ENCODE peak calls at places on chromosomes 13 and 19, in six cellular contexts. O is tibial nerve, X is GM12892, M is GM12891, H is heart left ventricle, Y is esophagus squamous epithelium. N is an unnamed sample.

GRCh38 chr13:112333756-112334543 is 42.2 kb upstream of the SPACA7 start:
- DNase-seq in O (no peak), X (no peak), Y (no peak), M (no peak), H (no peak), N (peak)

GRCh38 chr19:58181902-58182576 is 822 bp upstream of the ZNF274 start:
- DNase-seq in Y (no peak), X (no peak), O (peak), M (no peak), H (peak), N (peak)

GRCh38 chr13:27006519-27007161 is 165.0 kb downstream of the USP12 start:
- DNase-seq in M (no peak), X (no peak), H (no peak), O (no peak), Y (no peak), N (no peak)

GRCh38 chr13:51758691-51759090 is 45.3 kb downstream of the DHRS12 start:
- DNase-seq in H (no peak), X (no peak), O (no peak), M (no peak), Y (no peak), N (no peak)

GRCh38 chr19:19642506-19643157 is 825 bp downstream of the GMIP start:
- DNase-seq in H (no peak), Y (no peak), X (peak), M (peak), O (no peak), N (peak)

GRCh38 chr19:29666634-29667389 is 1.6 kb downstream of the PLEKHF1 start:
- DNase-seq in H (peak), Y (no peak), M (no peak), O (peak), X (no peak), N (peak)

GRCh38 chr19:16025108-16026101 is 50.9 kb upstream of the TPM4 start:
- DNase-seq in H (no peak), M (no peak), X (no peak), Y (no peak), O (no peak), N (peak)

GRCh38 chr13:111049791-111050538 is 65.1 kb upstream of the ARHGEF7 start:
- DNase-seq in O (peak), Y (no peak), M (no peak), H (peak), X (no peak), N (peak)

GRCh38 chr13:99395436-99395835 is 88.2 kb upstream of the GPR183 start:
- DNase-seq in M (no peak), H (no peak), Y (no peak), O (no peak), X (no peak), N (no peak)

GRCh38 chr19:4088975-4089374 is 22.3 kb upstream of the ZBTB7A start:
- DNase-seq in H (no peak), M (no peak), Y (no peak), O (no peak), X (peak), N (no peak)

GRCh38 chr13:93723316-93723715 is 496.7 kb downstream of the GPC6 start:
- DNase-seq in M (no peak), X (no peak), H (no peak), O (no peak), Y (no peak), N (no peak)

GRCh38 chr13:26468203-26468602 is 89.3 kb upstream of the WASF3 start:
- DNase-seq in O (no peak), X (no peak), H (no peak), M (no peak), Y (no peak), N (no peak)

GRCh38 chr13:36332986-36333385 is 13.2 kb downstream of the SPART start:
- DNase-seq in M (no peak), O (no peak), H (no peak), X (no peak), Y (no peak), N (peak)

GRCh38 chr13:75258159-75258782 is 223.7 kb downstream of the TBC1D4 start:
- DNase-seq in Y (no peak), M (no peak), O (no peak), H (no peak), X (no peak), N (no peak)

GRCh38 chr19:18663940-18664530 is 19.4 kb upstream of the CRTC1 start:
- DNase-seq in H (no peak), M (no peak), Y (no peak), X (no peak), O (no peak), N (no peak)

GRCh38 chr13:21894703-21895699 is 224.1 kb downstream of the FGF9 start:
- DNase-seq in M (no peak), X (no peak), O (no peak), H (no peak), Y (no peak), N (no peak)

GRCh38 chr19:55640043-55640576 is 692 bp upstream of the ZNF580 start:
- DNase-seq in Y (no peak), M (no peak), O (peak), X (no peak), H (peak), N (no peak)

GRCh38 chr13:60765700-60766411 is 368.8 kb downstream of the TDRD3 start:
- DNase-seq in Y (no peak), H (no peak), X (no peak), M (no peak), O (no peak), N (no peak)

GRCh38 chr19:5166262-5166661 is 174.3 kb downstream of the PTPRS start:
- DNase-seq in X (no peak), H (no peak), M (no peak), O (no peak), Y (no peak), N (no peak)

GRCh38 chr19:19269952-19270694 is 3.0 kb downstream of the TM6SF2 start:
- DNase-seq in X (peak), M (peak), O (no peak), H (no peak), Y (no peak), N (no peak)

GRCh38 chr19:45764947-45765346 is 4.1 kb downstream of the SIX5 start:
- DNase-seq in M (no peak), X (no peak), O (no peak), Y (no peak), H (peak), N (no peak)

GRCh38 chr19:45508931-45509691 is 1.8 kb downstream of the VASP start:
- DNase-seq in Y (no peak), X (peak), O (peak), H (peak), M (peak), N (peak)

GRCh38 chr19:48445256-48445605 is 552 bp upstream of the GRWD1 start:
- DNase-seq in M (no peak), Y (no peak), H (peak), X (no peak), O (peak), N (peak)

GRCh38 chr19:10194500-10195198 is at the start of gene DNMT1:
- DNase-seq in O (peak), Y (peak), X (peak), M (peak), H (peak), N (peak)
- TF ChIP-seq POLR2A in O (no peak), Y (peak), X (peak), M (peak), H (no peak), N (peak)

GRCh38 chr13:97199451-97199850 is 22.7 kb upstream of the MBNL2 start:
- DNase-seq in O (no peak), X (no peak), M (no peak), Y (no peak), H (no peak), N (no peak)
- TF ChIP-seq POLR2A in O (no peak), X (no peak), M (no peak), Y (no peak), H (no peak), N (no peak)

DNA sequence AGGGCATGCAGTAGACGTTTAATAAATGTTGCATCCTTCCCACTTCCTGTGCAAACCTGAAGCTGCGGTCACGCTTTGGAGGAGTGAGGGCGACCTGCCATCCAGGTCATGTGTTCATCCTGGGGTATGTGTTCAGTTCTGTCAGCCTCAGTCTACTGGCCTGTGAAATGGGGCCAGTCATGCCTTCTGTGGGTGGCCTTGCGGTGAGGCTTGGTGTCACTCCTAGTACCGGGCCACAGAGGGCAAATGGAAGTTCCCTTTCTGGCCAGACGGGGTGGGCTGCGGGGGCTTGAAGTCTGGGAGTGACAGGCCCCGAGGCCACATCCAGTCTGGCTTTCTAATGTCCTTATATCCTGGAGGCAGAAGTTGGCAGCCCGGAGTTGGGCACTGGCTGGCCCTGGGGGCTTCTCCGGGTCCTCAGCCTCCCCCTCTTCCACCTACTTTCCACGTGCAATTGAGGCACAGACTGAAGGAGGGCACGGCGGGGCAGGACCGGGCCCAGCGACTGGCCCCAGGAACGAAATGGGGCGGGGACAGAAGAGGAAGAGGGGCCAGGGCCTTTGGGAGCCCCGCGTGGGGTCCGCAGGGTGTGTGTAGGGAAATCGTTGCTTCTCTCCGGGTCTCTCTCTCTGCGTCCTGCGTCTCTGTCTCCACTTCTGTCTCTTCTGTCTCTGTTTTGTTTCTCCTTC is 11.1 kb downstream of the PDE4A start:
- DNase-seq in X (no peak), H (peak), M (no peak), O (no peak), Y (no peak), N (no peak)
- TF ChIP-seq POLR2A in X (no peak), H (no peak), M (no peak), O (no peak), Y (no peak), N (no peak)

GRCh38 chr19:32869369-32870153 is at the start of gene SLC7A9:
- DNase-seq in M (no peak), O (no peak), Y (no peak), X (no peak), H (no peak), N (no peak)
- TF ChIP-seq POLR2A in M (no peak), O (no peak), Y (no peak), X (no peak), H (no peak), N (no peak)

N was measured in H54.